ENCODE peak calls at places on chromosomes 1 and 21, in nine cellular contexts. One of them, this sample, is unnamed.

GRCh38 chr1:11713095-11713494 is 21.6 kb downstream of the DRAXIN start:
- DNase-seq in hepatocyte: no peak
- DNase-seq in neural progenitor cell: no peak
- DNase-seq in HCT116: no peak
- DNase-seq in SK-N-SH: no peak
- DNase-seq in PC-3: no peak
- DNase-seq in GM23248: no peak
- DNase-seq in GM23338: no peak
- DNase-seq in OCI-LY7: no peak
- DNase-seq in this sample: no peak

GRCh38 chr1:39214998-39215873 is 10.7 kb downstream of the MACF1 start:
- DNase-seq in OCI-LY7: peak
- DNase-seq in neural progenitor cell: peak
- DNase-seq in hepatocyte: peak
- DNase-seq in HCT116: no peak
- DNase-seq in GM23248: no peak
- DNase-seq in PC-3: no peak
- DNase-seq in GM23338: no peak
- DNase-seq in SK-N-SH: no peak
- DNase-seq in this sample: peak

GRCh38 chr1:205600085-205600484 is 31.7 kb downstream of the ELK4 start:
- DNase-seq in OCI-LY7: no peak
- DNase-seq in HCT116: no peak
- DNase-seq in SK-N-SH: no peak
- DNase-seq in hepatocyte: no peak
- DNase-seq in neural progenitor cell: no peak
- DNase-seq in PC-3: peak
- DNase-seq in GM23248: peak
- DNase-seq in GM23338: no peak
- DNase-seq in this sample: no peak

GRCh38 chr21:42361286-42361685 is 5.0 kb downstream of the TFF1 start:
- DNase-seq in GM23338: no peak
- DNase-seq in neural progenitor cell: no peak
- DNase-seq in OCI-LY7: no peak
- DNase-seq in HCT116: no peak
- DNase-seq in PC-3: no peak
- DNase-seq in hepatocyte: no peak
- DNase-seq in SK-N-SH: no peak
- DNase-seq in GM23248: no peak
- DNase-seq in this sample: no peak

GRCh38 chr21:26686278-26686677 is 113.2 kb upstream of the CYYR1 start:
- DNase-seq in SK-N-SH: peak
- DNase-seq in OCI-LY7: peak
- DNase-seq in hepatocyte: no peak
- DNase-seq in GM23248: peak
- DNase-seq in neural progenitor cell: no peak
- DNase-seq in HCT116: no peak
- DNase-seq in PC-3: peak
- DNase-seq in GM23338: peak
- DNase-seq in this sample: peak

GRCh38 chr1:165898837-165899236 is 71.4 kb downstream of the UCK2 start:
- DNase-seq in SK-N-SH: no peak
- DNase-seq in HCT116: no peak
- DNase-seq in neural progenitor cell: no peak
- DNase-seq in GM23248: peak
- DNase-seq in hepatocyte: peak
- DNase-seq in GM23338: no peak
- DNase-seq in OCI-LY7: no peak
- DNase-seq in PC-3: peak
- DNase-seq in this sample: no peak

GRCh38 chr1:215109171-215109570 is 26.6 kb downstream of the KCNK2 start:
- DNase-seq in PC-3: no peak
- DNase-seq in HCT116: no peak
- DNase-seq in GM23248: no peak
- DNase-seq in OCI-LY7: no peak
- DNase-seq in SK-N-SH: no peak
- DNase-seq in neural progenitor cell: no peak
- DNase-seq in GM23338: no peak
- DNase-seq in hepatocyte: no peak
- DNase-seq in this sample: no peak

GRCh38 chr1:168261390-168261789 is 19.3 kb upstream of the TBX19 start:
- DNase-seq in PC-3: peak
- DNase-seq in neural progenitor cell: no peak
- DNase-seq in SK-N-SH: no peak
- DNase-seq in GM23338: no peak
- DNase-seq in OCI-LY7: no peak
- DNase-seq in HCT116: no peak
- DNase-seq in GM23248: peak
- DNase-seq in hepatocyte: no peak
- DNase-seq in this sample: no peak

GRCh38 chr21:34202553-34203332 is 129.4 kb downstream of the MRPS6 start:
- DNase-seq in SK-N-SH: peak
- DNase-seq in PC-3: no peak
- DNase-seq in OCI-LY7: no peak
- DNase-seq in GM23338: peak
- DNase-seq in GM23248: no peak
- DNase-seq in hepatocyte: peak
- DNase-seq in neural progenitor cell: peak
- DNase-seq in HCT116: peak
- DNase-seq in this sample: no peak

GRCh38 chr1:17671741-17672140 is 83.4 kb upstream of the ACTL8 start:
- DNase-seq in HCT116: no peak
- DNase-seq in GM23338: peak
- DNase-seq in PC-3: no peak
- DNase-seq in neural progenitor cell: peak
- DNase-seq in SK-N-SH: peak
- DNase-seq in hepatocyte: no peak
- DNase-seq in GM23248: no peak
- DNase-seq in OCI-LY7: peak
- DNase-seq in this sample: no peak

DNA sequence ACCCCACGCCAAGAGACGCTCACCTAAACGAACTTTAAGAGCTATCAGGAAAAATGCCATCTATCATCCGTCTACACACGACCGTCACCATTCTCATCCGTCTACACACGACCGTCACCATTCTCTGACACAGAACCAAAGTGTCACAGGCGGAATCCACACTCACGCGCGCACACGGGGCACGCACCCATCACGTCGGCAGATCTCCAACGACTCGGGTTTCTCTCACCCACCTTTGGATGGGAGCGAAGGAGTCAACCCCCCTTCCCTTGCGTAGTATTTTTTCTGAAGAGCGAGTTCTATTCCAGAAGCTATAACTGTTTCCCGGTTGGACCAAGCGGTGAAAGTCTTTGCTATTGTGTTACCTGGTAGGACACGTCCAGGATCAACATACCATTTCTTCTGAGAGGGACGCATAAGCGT is 937 bp downstream of the DUSP10 start:
- DNase-seq in PC-3: peak
- DNase-seq in HCT116: no peak
- DNase-seq in SK-N-SH: peak
- DNase-seq in GM23338: no peak
- DNase-seq in OCI-LY7: peak
- DNase-seq in hepatocyte: peak
- DNase-seq in neural progenitor cell: peak
- DNase-seq in GM23248: peak
- DNase-seq in this sample: no peak
- TF ChIP-seq EZH2phosphoT487 in PC-3: no peak
- TF ChIP-seq EZH2phosphoT487 in HCT116: no peak
- TF ChIP-seq EZH2phosphoT487 in SK-N-SH: no peak
- TF ChIP-seq EZH2phosphoT487 in GM23338: no peak
- TF ChIP-seq EZH2phosphoT487 in OCI-LY7: no peak
- TF ChIP-seq EZH2phosphoT487 in hepatocyte: no peak
- TF ChIP-seq EZH2phosphoT487 in neural progenitor cell: no peak
- TF ChIP-seq EZH2phosphoT487 in GM23248: no peak
- TF ChIP-seq EZH2phosphoT487 in this sample: no peak

DNA sequence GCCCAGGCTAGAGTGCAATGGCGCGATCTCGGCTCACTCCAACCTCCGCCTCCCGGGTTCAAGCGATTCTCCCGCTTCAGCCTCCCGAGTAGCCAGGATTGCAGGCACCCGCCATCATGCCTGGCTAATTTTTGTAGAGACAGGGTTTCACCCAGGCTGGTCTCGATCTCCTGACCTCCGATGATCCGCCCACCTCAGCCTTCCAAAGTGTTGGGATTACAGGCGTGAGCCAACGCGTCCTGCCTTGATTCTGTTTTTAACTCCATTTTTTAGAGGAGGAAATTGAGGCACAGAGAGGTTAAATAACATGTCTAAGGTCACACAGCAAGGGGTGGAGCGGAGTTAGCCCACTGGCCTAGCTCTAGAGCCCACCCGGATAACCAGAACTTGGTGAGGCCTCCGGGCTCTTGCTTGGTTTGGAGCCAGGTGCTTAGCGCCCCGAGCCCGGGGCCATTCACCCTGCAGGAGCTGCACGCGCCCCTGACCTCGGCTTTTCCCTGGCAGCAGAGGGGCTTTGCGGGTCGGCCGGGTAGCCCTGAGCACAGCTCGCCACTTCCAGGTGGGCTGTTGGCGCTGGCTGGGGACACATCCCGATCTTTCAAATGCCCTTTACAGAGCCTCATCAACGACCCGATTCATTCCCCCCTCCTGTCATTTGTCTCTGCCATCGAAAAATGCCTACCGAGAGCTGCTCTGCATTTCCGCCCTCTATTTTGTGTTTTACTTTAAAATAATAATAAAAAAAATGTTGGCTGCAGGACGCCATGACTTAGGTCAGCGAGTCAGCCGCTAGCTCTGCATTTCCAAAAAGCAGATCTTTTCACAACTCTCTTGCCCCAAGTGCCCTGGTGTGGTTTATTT is 11.2 kb downstream of the SIM2 start:
- DNase-seq in HCT116: no peak
- DNase-seq in neural progenitor cell: peak
- DNase-seq in hepatocyte: no peak
- DNase-seq in GM23248: no peak
- DNase-seq in PC-3: no peak
- DNase-seq in SK-N-SH: no peak
- DNase-seq in OCI-LY7: no peak
- DNase-seq in GM23338: peak
- DNase-seq in this sample: no peak
- TF ChIP-seq EZH2phosphoT487 in HCT116: no peak
- TF ChIP-seq EZH2phosphoT487 in neural progenitor cell: peak
- TF ChIP-seq EZH2phosphoT487 in hepatocyte: no peak
- TF ChIP-seq EZH2phosphoT487 in GM23248: peak
- TF ChIP-seq EZH2phosphoT487 in PC-3: no peak
- TF ChIP-seq EZH2phosphoT487 in SK-N-SH: no peak
- TF ChIP-seq EZH2phosphoT487 in OCI-LY7: no peak
- TF ChIP-seq EZH2phosphoT487 in GM23338: no peak
- TF ChIP-seq EZH2phosphoT487 in this sample: no peak

GRCh38 chr1:204507317-204508105 is 8.7 kb upstream of the MDM4 start:
- DNase-seq in hepatocyte: peak
- DNase-seq in PC-3: peak
- DNase-seq in SK-N-SH: peak
- DNase-seq in GM23248: peak
- DNase-seq in neural progenitor cell: peak
- DNase-seq in OCI-LY7: peak
- DNase-seq in HCT116: no peak
- DNase-seq in GM23338: peak
- DNase-seq in this sample: peak
- TF ChIP-seq EZH2phosphoT487 in hepatocyte: no peak
- TF ChIP-seq EZH2phosphoT487 in PC-3: no peak
- TF ChIP-seq EZH2phosphoT487 in SK-N-SH: no peak
- TF ChIP-seq EZH2phosphoT487 in GM23248: no peak
- TF ChIP-seq EZH2phosphoT487 in neural progenitor cell: no peak
- TF ChIP-seq EZH2phosphoT487 in OCI-LY7: no peak
- TF ChIP-seq EZH2phosphoT487 in HCT116: no peak
- TF ChIP-seq EZH2phosphoT487 in GM23338: no peak
- TF ChIP-seq EZH2phosphoT487 in this sample: no peak

GRCh38 chr1:14140800-14141526 is 441.0 kb downstream of the PRDM2 start:
- DNase-seq in GM23338: peak
- DNase-seq in GM23248: peak
- DNase-seq in hepatocyte: peak
- DNase-seq in HCT116: no peak
- DNase-seq in OCI-LY7: no peak
- DNase-seq in PC-3: peak
- DNase-seq in neural progenitor cell: no peak
- DNase-seq in SK-N-SH: no peak
- DNase-seq in this sample: no peak
- TF ChIP-seq EZH2phosphoT487 in GM23338: no peak
- TF ChIP-seq EZH2phosphoT487 in GM23248: no peak
- TF ChIP-seq EZH2phosphoT487 in hepatocyte: no peak
- TF ChIP-seq EZH2phosphoT487 in HCT116: no peak
- TF ChIP-seq EZH2phosphoT487 in OCI-LY7: no peak
- TF ChIP-seq EZH2phosphoT487 in PC-3: no peak
- TF ChIP-seq EZH2phosphoT487 in neural progenitor cell: no peak
- TF ChIP-seq EZH2phosphoT487 in SK-N-SH: no peak
- TF ChIP-seq EZH2phosphoT487 in this sample: no peak

DNA sequence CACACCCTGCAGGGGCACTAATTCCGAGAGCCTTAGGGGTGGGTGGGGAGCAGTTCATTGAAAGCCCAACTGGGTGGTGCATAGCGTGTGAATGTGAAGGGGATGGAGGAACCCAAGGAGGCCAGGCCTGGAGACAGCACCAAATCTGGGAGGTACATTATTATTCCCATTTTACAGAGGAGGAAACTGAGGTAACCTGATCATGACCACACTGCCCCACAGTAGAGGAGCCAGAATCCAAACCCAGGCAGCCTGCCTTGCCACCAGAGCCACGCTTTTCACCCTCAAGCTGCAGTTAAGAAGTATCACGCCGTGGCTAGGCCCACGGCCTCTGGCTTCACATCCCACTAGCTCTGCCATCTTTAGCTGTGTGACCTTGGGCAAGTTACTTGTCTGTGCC is 633 bp upstream of the BSND start:
- DNase-seq in GM23338: no peak
- DNase-seq in SK-N-SH: no peak
- DNase-seq in HCT116: no peak
- DNase-seq in hepatocyte: no peak
- DNase-seq in GM23248: no peak
- DNase-seq in OCI-LY7: no peak
- DNase-seq in PC-3: no peak
- DNase-seq in neural progenitor cell: no peak
- DNase-seq in this sample: no peak
- TF ChIP-seq EZH2phosphoT487 in GM23338: no peak
- TF ChIP-seq EZH2phosphoT487 in SK-N-SH: no peak
- TF ChIP-seq EZH2phosphoT487 in HCT116: no peak
- TF ChIP-seq EZH2phosphoT487 in hepatocyte: no peak
- TF ChIP-seq EZH2phosphoT487 in GM23248: no peak
- TF ChIP-seq EZH2phosphoT487 in OCI-LY7: no peak
- TF ChIP-seq EZH2phosphoT487 in PC-3: no peak
- TF ChIP-seq EZH2phosphoT487 in neural progenitor cell: no peak
- TF ChIP-seq EZH2phosphoT487 in this sample: no peak